ENCODE peak calls at places on chromosomes 5 and 9, in four cellular contexts. R is caudate nucleus; A is PC-9; V is naive thymus-derived CD4-positive, alpha-beta T cell. D is an unnamed sample.

GRCh38 chr5:119554597-119554996 is 74.8 kb upstream of the FAM170A start:
- DNase-seq in R (no peak), A (no peak), V (no peak), D (no peak)

GRCh38 chr5:66516535-66516934 is 79.7 kb upstream of the MAST4 start:
- DNase-seq in R (no peak), A (no peak), V (no peak), D (no peak)

GRCh38 chr5:146825033-146825432 is 53.5 kb downstream of the PPP2R2B start:
- DNase-seq in R (no peak), A (no peak), V (peak), D (no peak)

GRCh38 chr9:128055222-128056040 is 11.7 kb downstream of the NAIF1 start:
- DNase-seq in R (no peak), A (no peak), V (no peak), D (no peak)

GRCh38 chr5:77294212-77294611 is 83.7 kb downstream of the PDE8B start:
- DNase-seq in R (no peak), A (no peak), V (no peak), D (no peak)

GRCh38 chr9:6090272-6090671 is 74.8 kb upstream of the RANBP6 start:
- DNase-seq in R (no peak), A (no peak), V (no peak), D (no peak)

GRCh38 chr5:56459394-56459793 is 226.3 kb upstream of the ANKRD55 start:
- DNase-seq in R (no peak), A (no peak), V (no peak), D (no peak)

GRCh38 chr9:87213948-87214347 is 266.6 kb upstream of the GAS1 start:
- DNase-seq in R (no peak), A (no peak), V (no peak), D (no peak)

GRCh38 chr5:63959177-63959982 is 2.9 kb downstream of the HTR1A start:
- DNase-seq in R (peak), A (no peak), V (no peak), D (peak)

GRCh38 chr5:180008433-180008832 is 63.1 kb downstream of the RNF130 start:
- DNase-seq in R (no peak), A (no peak), V (no peak), D (no peak)

GRCh38 chr5:163318707-163319106 is 118.7 kb upstream of the CCNG1 start:
- DNase-seq in R (no peak), A (no peak), V (no peak), D (no peak)

GRCh38 chr5:151060742-151061141 is 20.1 kb downstream of the TNIP1 start:
- DNase-seq in R (no peak), A (no peak), V (no peak), D (no peak)

GRCh38 chr9:114374936-114375335 is 12.8 kb downstream of the AKNA start:
- DNase-seq in R (no peak), A (no peak), V (no peak), D (no peak)

GRCh38 chr5:17154211-17154996 is 63.0 kb upstream of the BASP1 start:
- DNase-seq in R (no peak), A (peak), V (no peak), D (no peak)

GRCh38 chr9:95771556-95772280 is 103.8 kb upstream of the ERCC6L2 start:
- DNase-seq in R (peak), A (no peak), V (no peak), D (peak)

GRCh38 chr9:2717385-2717784 is at the start of gene KCNV2:
- DNase-seq in R (no peak), A (no peak), V (no peak), D (no peak)

GRCh38 chr5:143501176-143501840 is 97.8 kb upstream of the NR3C1 start:
- DNase-seq in R (no peak), A (no peak), V (no peak), D (no peak)

GRCh38 chr5:33032161-33033085 is 321.3 kb downstream of the NPR3 start:
- DNase-seq in R (no peak), A (no peak), V (no peak), D (no peak)

GRCh38 chr9:3980212-3980611 is 319.7 kb downstream of the GLIS3 start:
- DNase-seq in R (no peak), A (no peak), V (no peak), D (no peak)

GRCh38 chr5:133113331-133114061 is 61.7 kb downstream of the HSPA4 start:
- DNase-seq in R (peak), A (no peak), V (no peak), D (no peak)

GRCh38 chr5:107954254-107954653 is 283.5 kb upstream of the EFNA5 start:
- DNase-seq in R (no peak), A (no peak), V (no peak), D (no peak)

GRCh38 chr5:160001457-160001856 is 7.5 kb upstream of the TTC1 start:
- DNase-seq in R (no peak), A (no peak), V (no peak), D (no peak)

GRCh38 chr5:149114403-149115312 is 26.6 kb upstream of the ABLIM3 start:
- DNase-seq in R (peak), A (peak), V (peak), D (no peak)

GRCh38 chr9:110125763-110126351 is 82.1 kb downstream of the C9orf152 start:
- DNase-seq in R (no peak), A (no peak), V (peak), D (no peak)

GRCh38 chr5:6195711-6196358 is 182.5 kb downstream of the MED10 start:
- DNase-seq in R (no peak), A (peak), V (no peak), D (no peak)

GRCh38 chr5:6202113-6202512 is 176.2 kb downstream of the MED10 start:
- DNase-seq in R (no peak), A (no peak), V (no peak), D (no peak)

GRCh38 chr5:6202615-6203365 is 175.6 kb downstream of the MED10 start:
- DNase-seq in R (no peak), A (no peak), V (no peak), D (no peak)

GRCh38 chr5:6197427-6197826 is 180.9 kb downstream of the MED10 start:
- DNase-seq in R (no peak), A (no peak), V (no peak), D (no peak)

DNA sequence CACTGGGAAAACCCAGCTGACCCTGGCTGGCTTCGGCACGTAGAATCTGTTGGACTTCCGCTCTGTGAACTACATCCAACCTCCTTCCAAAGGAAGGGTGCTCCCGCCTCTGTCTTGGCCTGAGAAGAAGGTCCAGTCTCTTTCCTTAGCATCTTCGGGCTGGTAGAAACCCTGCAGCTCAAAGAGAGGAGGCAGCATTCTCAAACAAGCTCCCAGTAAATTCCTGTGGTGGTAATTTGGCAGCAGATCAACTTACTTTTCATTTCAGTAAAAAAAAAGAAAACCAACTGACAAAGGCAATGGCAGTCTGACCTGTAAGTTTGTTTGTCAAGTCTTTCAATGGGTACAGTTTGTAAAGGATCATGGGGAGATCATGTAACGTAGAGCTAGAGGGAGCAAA is 176.7 kb downstream of the MED10 start:
- DNase-seq in R (no peak), A (peak), V (no peak), D (no peak)
- H3K27ac ChIP-seq in R (no peak), A (no peak), V (no peak), D (no peak)

GRCh38 chr9:131432597-131433301 is 38.9 kb downstream of the PRRC2B start:
- DNase-seq in R (no peak), A (no peak), V (no peak), D (no peak)
- H3K27ac ChIP-seq in R (no peak), A (no peak), V (no peak), D (peak)

GRCh38 chr9:70260606-70261005 is 1.8 kb downstream of the SMC5 start:
- DNase-seq in R (no peak), A (no peak), V (no peak), D (no peak)

GRCh38 chr9:70262384-70262783 is 3.6 kb downstream of the SMC5 start:
- DNase-seq in R (no peak), A (no peak), V (no peak), D (no peak)

GRCh38 chr9:70261131-70261870 is 2.5 kb downstream of the SMC5 start:
- DNase-seq in R (no peak), A (peak), V (no peak), D (no peak)

GRCh38 chr9:70263421-70263820 is 4.6 kb downstream of the SMC5 start:
- DNase-seq in R (no peak), A (peak), V (no peak), D (no peak)

GRCh38 chr9:70262948-70263347 is 4.2 kb downstream of the SMC5 start:
- DNase-seq in R (no peak), A (no peak), V (peak), D (no peak)
- H3K27ac ChIP-seq in R (no peak), A (no peak), V (no peak), D (no peak)

DNA sequence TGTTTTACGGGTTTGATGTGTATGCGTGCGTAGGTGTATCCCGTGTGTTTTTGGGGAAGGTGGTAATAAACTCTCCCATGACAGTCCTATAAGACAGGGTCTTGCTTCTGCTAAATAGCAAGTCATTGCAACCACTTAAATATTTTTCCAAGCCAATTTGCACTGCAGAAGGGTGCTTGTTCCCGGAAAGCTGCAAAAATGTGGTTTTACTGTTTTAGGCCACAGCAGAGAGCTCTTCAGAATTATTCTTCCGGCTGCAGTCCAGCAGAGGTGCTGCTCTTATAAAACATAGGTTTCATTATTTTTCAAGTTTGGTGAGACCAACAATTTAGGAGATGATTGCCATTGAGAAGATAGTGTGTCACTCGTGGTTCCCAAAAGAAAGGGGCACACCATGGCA is 192.8 kb downstream of the NTRK2 start:
- DNase-seq in R (no peak), A (no peak), V (no peak), D (no peak)
- H3K27ac ChIP-seq in R (no peak), A (no peak), V (no peak), D (no peak)